ENCODE peak calls at places on chromosomes 11 and 22, in five cellular contexts. Q is foreskin fibroblast, Z is right atrium auricular region, R is astrocyte of the cerebellum, A is progenitor cell of endocrine pancreas. U is an unnamed sample.
A peak's percentile ranks its signal among the peaks of the same experiment; 100 is the strongest.

GRCh38 chr22:50189184-50189848 is 3.6 kb downstream of the TRABD start:
- DNase-seq in Q (no peak), Z (no peak), R (no peak), A (no peak), U (no peak)

GRCh38 chr11:31619980-31620379 is 110.4 kb downstream of the ELP4 start:
- DNase-seq in Q (no peak), Z (no peak), R (no peak), A (no peak), U (no peak)

GRCh38 chr11:26839911-26840705 is 118.2 kb upstream of the SLC5A12 start:
- DNase-seq in Q (no peak), Z (no peak), R (no peak), A (no peak), U (no peak)

GRCh38 chr11:132028380-132029240 is 658.2 kb downstream of the NTM start:
- DNase-seq in Q (no peak), Z (peak; percentile 74), R (peak; percentile 34), A (no peak), U (no peak)

GRCh38 chr11:2831826-2832717 is 53.5 kb downstream of the CDKN1C start:
- DNase-seq in Q (no peak), Z (no peak), R (no peak), A (no peak), U (no peak)

GRCh38 chr11:10526974-10527918 is 13.7 kb downstream of the RNF141 start:
- DNase-seq in Q (peak; percentile 21), Z (no peak), R (no peak), A (no peak), U (no peak)

GRCh38 chr11:125141686-125142535 is 22.6 kb upstream of the PKNOX2 start:
- DNase-seq in Q (peak; percentile 14), Z (no peak), R (no peak), A (peak; percentile 63), U (peak; percentile 85)

GRCh38 chr11:130125638-130126037 is 33.9 kb upstream of the ST14 start:
- DNase-seq in Q (no peak), Z (no peak), R (no peak), A (no peak), U (no peak)

GRCh38 chr22:42608481-42609361 is 6.0 kb downstream of the POLDIP3 start:
- DNase-seq in Q (peak; percentile 46), Z (no peak), R (peak; percentile 74), A (no peak), U (no peak)

GRCh38 chr11:47583844-47584243 is 2.6 kb upstream of the FAM180B start:
- DNase-seq in Q (no peak), Z (no peak), R (no peak), A (no peak), U (no peak)

GRCh38 chr22:41603873-41604332 is 14.3 kb upstream of the PMM1 start:
- DNase-seq in Q (no peak), Z (no peak), R (no peak), A (no peak), U (no peak)

GRCh38 chr11:92556435-92556834 is 331.8 kb downstream of the FAT3 start:
- DNase-seq in Q (no peak), Z (no peak), R (peak; percentile 43), A (no peak), U (no peak)

GRCh38 chr11:61413496-61413895 is 16.3 kb downstream of the CPSF7 start:
- DNase-seq in Q (no peak), Z (no peak), R (no peak), A (no peak), U (no peak)

GRCh38 chr22:49845241-49845640 is 8.4 kb upstream of the ZBED4 start:
- DNase-seq in Q (no peak), Z (no peak), R (no peak), A (no peak), U (no peak)

GRCh38 chr22:49659281-49659923 is 168.3 kb downstream of the BRD1 start:
- DNase-seq in Q (no peak), Z (no peak), R (no peak), A (peak; percentile 8), U (no peak)

GRCh38 chr22:37898441-37899181 is 7.5 kb upstream of the MICALL1 start:
- DNase-seq in Q (no peak), Z (no peak), R (no peak), A (no peak), U (no peak)

GRCh38 chr11:27963370-27963769 is 144.6 kb downstream of the KIF18A start:
- DNase-seq in Q (no peak), Z (no peak), R (peak; percentile 16), A (no peak), U (no peak)

GRCh38 chr11:30153008-30153407 is 77.8 kb upstream of the FSHB start:
- DNase-seq in Q (no peak), Z (no peak), R (no peak), A (no peak), U (no peak)

GRCh38 chr22:19632671-19633148 is 81.6 kb upstream of the SEPTIN5 start:
- DNase-seq in Q (no peak), Z (no peak), R (no peak), A (no peak), U (no peak)

GRCh38 chr11:1876361-1877063 is 15.2 kb downstream of the PRR33 start:
- DNase-seq in Q (no peak), Z (no peak), R (no peak), A (peak; percentile 56), U (peak; percentile 28)

GRCh38 chr11:16925495-16926065 is 88.6 kb downstream of the PLEKHA7 start:
- DNase-seq in Q (peak; percentile 18), Z (no peak), R (no peak), A (peak; percentile 48), U (peak; percentile 67)

GRCh38 chr11:56624661-56625110 is 10.0 kb upstream of the OR5M1 start:
- DNase-seq in Q (no peak), Z (no peak), R (peak; percentile 2), A (no peak), U (no peak)
- TF ChIP-seq CTCF in Q (peak; percentile 11), Z (peak; percentile 46), R (no peak), A (peak; percentile 49), U (peak; percentile 35)

GRCh38 chr11:5553347-5553746 is 5.0 kb upstream of the OR52H1 start:
- DNase-seq in Q (no peak), Z (no peak), R (no peak), A (no peak), U (no peak)
- TF ChIP-seq CTCF in Q (no peak), Z (peak; percentile 43), R (no peak), A (peak; percentile 16), U (no peak)

GRCh38 chr11:114794048-114794684 is 115.8 kb downstream of the NXPE2 start:
- DNase-seq in Q (no peak), Z (no peak), R (no peak), A (no peak), U (no peak)

GRCh38 chr11:114796954-114797721 is 118.8 kb downstream of the NXPE2 start:
- DNase-seq in Q (no peak), Z (no peak), R (no peak), A (no peak), U (no peak)

DNA sequence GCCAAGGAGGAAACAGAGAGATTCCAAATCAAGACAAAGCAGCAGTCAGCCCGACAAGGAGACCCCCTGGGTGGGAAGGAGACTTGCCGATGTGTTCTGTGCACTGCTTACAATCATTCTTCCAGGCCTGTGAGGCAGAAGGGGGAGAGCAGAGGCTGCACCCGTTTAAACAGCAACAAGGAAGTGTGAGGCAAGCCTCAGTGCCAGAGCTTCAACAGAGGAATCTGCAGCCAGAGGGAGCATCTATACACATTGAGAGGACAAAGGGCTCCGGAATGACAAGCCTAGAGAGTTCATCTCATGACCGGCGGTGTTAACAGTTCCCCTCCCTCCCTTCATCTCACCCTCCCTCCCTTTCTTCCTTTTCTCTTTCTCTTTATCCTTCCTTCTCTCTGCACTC is 121.2 kb downstream of the NXPE2 start:
- DNase-seq in Q (no peak), Z (no peak), R (no peak), A (no peak), U (no peak)
- TF ChIP-seq CTCF in Q (no peak), Z (peak; percentile 44), R (no peak), A (no peak), U (no peak)

GRCh38 chr11:86449993-86450629 is 75.4 kb downstream of the CCDC81 start:
- DNase-seq in Q (no peak), Z (no peak), R (no peak), A (no peak), U (no peak)
- TF ChIP-seq CTCF in Q (no peak), Z (no peak), R (no peak), A (no peak), U (no peak)

GRCh38 chr11:8730697-8731020 is 48.1 kb downstream of the RPL27A start:
- DNase-seq in Q (no peak), Z (no peak), R (no peak), A (no peak), U (no peak)

GRCh38 chr11:8732748-8733241 is 50.2 kb downstream of the RPL27A start:
- DNase-seq in Q (peak; percentile 93), Z (peak; percentile 83), R (peak; percentile 50), A (no peak), U (no peak)

GRCh38 chr11:8732276-8732675 is 49.7 kb downstream of the RPL27A start:
- DNase-seq in Q (no peak), Z (no peak), R (no peak), A (no peak), U (no peak)

GRCh38 chr11:8729837-8730696 is 47.5 kb downstream of the RPL27A start:
- DNase-seq in Q (no peak), Z (no peak), R (no peak), A (no peak), U (no peak)

GRCh38 chr11:8731647-8732188 is 49.1 kb downstream of the RPL27A start:
- DNase-seq in Q (no peak), Z (no peak), R (no peak), A (no peak), U (no peak)
- TF ChIP-seq CTCF in Q (no peak), Z (no peak), R (no peak), A (no peak), U (no peak)

GRCh38 chr11:102522332-102523207 is 8.0 kb downstream of the MMP7 start:
- DNase-seq in Q (no peak), Z (no peak), R (no peak), A (no peak), U (no peak)

GRCh38 chr11:102520514-102520913 is 10.0 kb downstream of the MMP7 start:
- DNase-seq in Q (no peak), Z (no peak), R (no peak), A (no peak), U (no peak)

GRCh38 chr11:102521121-102521520 is 9.4 kb downstream of the MMP7 start:
- DNase-seq in Q (no peak), Z (no peak), R (no peak), A (no peak), U (no peak)

GRCh38 chr11:102527041-102527440 is 3.5 kb downstream of the MMP7 start:
- DNase-seq in Q (no peak), Z (no peak), R (no peak), A (no peak), U (no peak)

DNA sequence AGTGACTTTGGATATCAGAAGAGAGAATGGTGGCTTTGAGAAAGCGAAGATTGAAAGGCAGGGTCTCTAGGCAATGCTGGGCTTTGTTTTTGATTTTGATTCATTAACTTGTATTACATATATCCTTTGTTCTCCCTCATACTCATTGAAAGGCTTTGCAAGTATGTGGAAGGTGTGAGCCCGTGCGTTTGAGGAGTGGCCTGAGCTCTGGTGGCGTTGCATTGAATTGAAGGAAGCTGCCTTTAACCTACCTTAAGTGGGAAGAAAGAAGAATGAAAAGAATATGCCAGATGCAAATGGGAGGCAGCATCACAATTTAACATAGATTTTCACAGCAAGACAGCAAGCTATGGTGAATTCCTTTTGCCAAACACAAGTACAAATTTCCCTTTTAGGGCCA is 6.7 kb downstream of the MMP7 start:
- DNase-seq in Q (no peak), Z (no peak), R (no peak), A (no peak), U (no peak)
- TF ChIP-seq CTCF in Q (no peak), Z (no peak), R (no peak), A (no peak), U (no peak)

U was measured in mesothelial cell of epicardium.